ENCODE peak calls at places on chromosomes 3 and 15, in nine cellular contexts. Z is vagina, X is natural killer cell, P is GM20000, V is endothelial cell, E is GM06990, K is H9, C is tibial artery, W is OCI-LY7. F is an unnamed sample.

GRCh38 chr3:38489766-38490165 is 6.4 kb upstream of the EXOG start:
- DNase-seq in X (no peak), P (no peak), C (no peak), V (no peak), K (no peak), Z (no peak), W (no peak), E (no peak), F (no peak)

GRCh38 chr3:37741644-37742043 is 120.0 kb upstream of the CTDSPL start:
- DNase-seq in X (no peak), K (no peak), C (peak), Z (no peak), P (no peak), V (peak), W (peak), E (no peak), F (no peak)

GRCh38 chr3:18124501-18124900 is 300.6 kb downstream of the SATB1 start:
- DNase-seq in P (no peak), Z (no peak), V (no peak), E (no peak), K (no peak), C (no peak), X (no peak), W (no peak), F (no peak)

GRCh38 chr3:22386107-22386506 is 635.1 kb upstream of the ZNF385D start:
- DNase-seq in K (no peak), X (no peak), C (no peak), W (no peak), Z (no peak), E (no peak), P (no peak), V (no peak), F (no peak)

GRCh38 chr3:41307065-41307464 is 107.8 kb downstream of the CTNNB1 start:
- DNase-seq in V (no peak), W (no peak), C (no peak), P (no peak), X (no peak), E (no peak), K (no peak), Z (no peak), F (no peak)

GRCh38 chr3:55641914-55642313 is 154.8 kb upstream of the WNT5A start:
- DNase-seq in W (no peak), Z (no peak), X (no peak), E (no peak), C (no peak), K (no peak), V (no peak), P (no peak), F (no peak)

GRCh38 chr3:30649572-30650310 is 43.3 kb downstream of the TGFBR2 start:
- DNase-seq in Z (no peak), V (no peak), E (no peak), X (no peak), K (no peak), P (peak), W (peak), C (no peak), F (no peak)

GRCh38 chr15:38818156-38818745 is 253.6 kb upstream of the RASGRP1 start:
- DNase-seq in E (peak), Z (no peak), P (no peak), V (no peak), W (no peak), C (no peak), K (peak), X (no peak), F (no peak)

GRCh38 chr15:85704720-85705119 is 90.0 kb downstream of the KLHL25 start:
- DNase-seq in K (no peak), Z (no peak), E (no peak), V (no peak), P (no peak), X (no peak), W (no peak), C (no peak), F (no peak)

GRCh38 chr3:15875016-15875689 is 77.4 kb upstream of the ANKRD28 start:
- DNase-seq in V (no peak), P (no peak), X (no peak), E (no peak), C (no peak), K (no peak), W (no peak), Z (no peak), F (no peak)

GRCh38 chr3:15876669-15877068 is 78.9 kb upstream of the ANKRD28 start:
- DNase-seq in W (no peak), X (no peak), E (no peak), C (no peak), K (no peak), V (no peak), Z (no peak), P (no peak), F (no peak)

GRCh38 chr3:15882577-15882976 is 84.8 kb upstream of the ANKRD28 start:
- DNase-seq in P (no peak), E (no peak), X (no peak), Z (no peak), C (no peak), W (no peak), K (no peak), V (no peak), F (no peak)

GRCh38 chr3:15873415-15873814 is 75.6 kb upstream of the ANKRD28 start:
- DNase-seq in K (no peak), W (no peak), P (no peak), X (no peak), V (no peak), C (no peak), E (no peak), Z (no peak), F (no peak)

DNA sequence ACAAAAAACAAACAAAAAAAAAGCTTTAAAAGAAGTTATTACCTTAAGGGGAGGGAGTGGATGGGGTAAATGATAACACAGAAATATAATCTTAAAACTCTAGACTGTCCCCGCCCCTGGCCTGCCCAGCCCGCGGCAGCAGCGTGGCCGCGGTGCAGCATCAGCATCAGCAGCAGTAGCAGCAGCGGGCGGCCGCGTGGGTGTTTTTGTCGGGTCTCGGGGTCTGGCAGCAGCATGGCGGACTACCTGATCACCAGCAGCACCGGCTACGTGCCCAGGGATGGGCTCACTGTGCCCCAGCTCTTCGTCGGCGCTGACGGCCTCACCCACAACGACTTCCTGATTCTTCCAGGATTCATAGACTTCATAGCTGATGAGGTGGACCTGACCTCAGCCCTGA is 80.0 kb upstream of the ANKRD28 start:
- DNase-seq in K (no peak), W (no peak), V (no peak), E (no peak), X (no peak), C (no peak), P (no peak), Z (no peak), F (no peak)
- TF ChIP-seq CTCF in K (no peak), W (no peak), V (no peak), E (no peak), X (no peak), C (no peak), P (no peak), Z (no peak), F (no peak)

GRCh38 chr3:72474775-72475174 is 373.5 kb downstream of the SHQ1 start:
- DNase-seq in Z (no peak), X (no peak), P (no peak), E (no peak), C (no peak), V (no peak), W (no peak), K (no peak), F (no peak)
- TF ChIP-seq CTCF in Z (no peak), X (no peak), P (no peak), E (no peak), C (no peak), V (no peak), W (no peak), K (no peak), F (no peak)

DNA sequence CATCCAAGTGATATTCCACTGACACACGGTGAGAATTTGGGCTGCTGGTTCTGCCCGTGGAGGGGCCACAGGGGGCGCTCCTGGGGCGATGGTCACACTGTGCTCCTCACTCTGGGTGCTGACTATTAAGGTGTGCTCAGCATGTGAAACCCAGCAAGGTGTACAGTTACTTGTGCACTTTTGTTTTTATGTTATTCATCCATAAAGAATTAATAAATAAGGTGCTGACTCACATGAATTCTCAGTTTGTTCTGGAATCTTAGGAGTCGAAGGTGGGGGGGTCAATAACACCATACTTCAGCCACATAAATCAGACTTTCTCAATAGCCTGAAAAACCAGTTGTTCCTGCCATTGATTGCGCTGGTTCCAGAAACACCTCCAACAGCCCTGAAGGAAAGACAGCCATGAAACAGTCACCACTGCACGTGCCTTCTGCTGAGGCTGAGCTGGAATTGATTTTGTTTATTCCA is 53.5 kb upstream of the SPATA12 start:
- DNase-seq in W (peak), X (no peak), P (no peak), V (peak), C (peak), E (no peak), Z (no peak), K (peak), F (no peak)
- TF ChIP-seq CTCF in W (peak), X (no peak), P (peak), V (peak), C (no peak), E (peak), Z (no peak), K (peak), F (peak)

DNA sequence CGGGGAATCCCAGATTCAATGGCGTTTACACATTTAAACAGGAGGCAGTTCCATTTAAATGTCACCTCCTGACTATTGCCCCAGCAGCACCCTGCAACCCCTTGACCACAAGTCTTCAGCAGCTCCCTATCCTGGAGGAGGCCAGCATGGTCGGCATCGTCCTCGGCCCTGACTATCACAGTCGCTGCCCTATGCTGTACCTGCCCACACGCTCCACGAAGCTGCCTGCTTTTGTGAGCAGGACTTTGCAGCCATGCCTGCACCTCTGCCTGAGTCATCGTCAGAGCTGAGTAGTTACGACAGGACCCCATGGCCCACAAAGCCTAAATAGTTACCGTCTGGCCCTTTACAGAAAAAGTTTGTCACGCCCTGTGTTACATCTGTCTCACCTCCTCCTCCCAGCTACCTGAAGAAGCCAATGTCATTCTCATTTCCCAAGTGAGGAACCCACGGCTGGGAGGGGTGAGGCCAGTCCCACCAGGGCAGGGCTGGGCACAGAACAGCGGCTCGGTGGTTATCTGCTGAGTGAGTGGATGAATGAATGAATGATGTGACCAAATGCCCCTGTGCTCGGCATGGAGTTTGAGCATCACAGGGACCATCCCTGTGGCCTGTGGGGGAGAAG is 47.8 kb upstream of the IQSEC1 start:
- DNase-seq in E (no peak), V (no peak), P (no peak), C (no peak), X (no peak), W (no peak), K (no peak), Z (no peak), F (no peak)
- TF ChIP-seq CTCF in E (no peak), V (no peak), P (no peak), C (no peak), X (no peak), W (no peak), K (no peak), Z (no peak), F (no peak)

GRCh38 chr3:51535146-51536019 is 3.1 kb upstream of the RAD54L2 start:
- DNase-seq in Z (no peak), X (no peak), K (no peak), V (no peak), E (peak), C (no peak), W (no peak), P (peak), F (peak)

GRCh38 chr3:51539291-51539891 is 872 bp downstream of the RAD54L2 start:
- DNase-seq in X (no peak), Z (no peak), V (peak), W (peak), E (peak), P (peak), K (peak), C (no peak), F (peak)

GRCh38 chr3:51538115-51538458 is 432 bp upstream of the RAD54L2 start:
- DNase-seq in Z (no peak), X (peak), K (peak), W (peak), C (no peak), E (no peak), P (peak), V (peak), F (peak)

GRCh38 chr3:51544011-51544775 is 5.7 kb downstream of the RAD54L2 start:
- DNase-seq in E (no peak), W (no peak), V (no peak), X (no peak), P (no peak), K (no peak), C (no peak), Z (no peak), F (no peak)

DNA sequence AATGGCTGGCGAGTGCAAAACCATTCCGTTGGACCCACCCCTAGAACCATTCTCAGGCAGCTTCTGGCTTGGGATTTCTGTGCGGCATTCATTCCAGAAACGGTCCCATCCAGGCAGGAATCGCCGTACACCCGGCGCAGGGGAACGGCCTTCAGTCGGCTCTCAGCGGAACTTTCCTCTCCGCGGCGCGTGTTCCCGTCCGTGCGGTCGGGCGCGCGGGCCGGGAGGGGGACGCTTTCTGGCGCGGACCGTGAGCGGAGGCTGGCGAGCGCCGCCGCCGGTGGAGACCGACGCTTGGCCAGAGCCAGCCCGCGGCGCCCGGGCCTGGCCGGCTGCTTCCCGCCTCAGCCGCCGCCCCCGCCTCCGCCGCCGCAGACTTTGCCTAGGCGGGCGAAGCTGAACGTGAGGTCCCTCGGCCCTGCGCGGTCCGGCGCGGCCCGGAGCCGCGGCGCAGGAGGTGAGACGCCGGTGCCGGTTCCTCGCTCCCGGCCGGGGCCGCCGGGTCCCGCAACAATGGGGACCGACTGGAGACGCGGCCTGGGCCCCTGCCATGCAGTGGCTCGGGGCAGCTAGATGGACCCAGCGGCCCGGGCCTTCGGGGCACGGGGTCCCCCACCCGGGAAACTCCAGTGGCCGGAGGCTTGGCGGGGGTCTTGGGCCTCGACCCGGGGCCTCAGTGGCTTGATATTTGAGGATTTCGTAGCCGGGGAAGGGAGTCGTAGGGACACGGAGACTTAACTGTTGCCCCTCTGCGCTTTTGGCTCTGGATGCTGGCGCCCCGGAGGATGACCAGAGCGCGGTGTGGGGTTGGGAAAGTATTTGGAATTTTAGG is at the start of gene RAD54L2:
- DNase-seq in W (peak), Z (no peak), P (peak), K (peak), V (peak), C (peak), E (peak), X (peak), F (peak)
- TF ChIP-seq CTCF in W (peak), Z (no peak), P (peak), K (peak), V (no peak), C (no peak), E (no peak), X (no peak), F (peak)

GRCh38 chr15:29115093-29115991 is 154.3 kb downstream of the NSMCE3 start:
- DNase-seq in C (no peak), V (peak), E (no peak), K (peak), P (no peak), Z (no peak), X (no peak), W (no peak), F (no peak)
- TF ChIP-seq CTCF in C (no peak), V (peak), E (peak), K (peak), P (peak), Z (no peak), X (peak), W (no peak), F (peak)

GRCh38 chr15:71237456-71238188 is 122.4 kb downstream of the THSD4 start:
- DNase-seq in W (no peak), X (no peak), P (no peak), K (no peak), Z (no peak), C (no peak), V (no peak), E (no peak), F (no peak)
- TF ChIP-seq CTCF in W (no peak), X (no peak), P (no peak), K (no peak), Z (no peak), C (no peak), V (no peak), E (no peak), F (no peak)

F was measured in GM13977.